ENCODE peak calls at places on chromosomes 1 and 21, in four cellular contexts. One of them, this sample, is unnamed.

GRCh38 chr1:15226626-15227286 is 20.3 kb upstream of the FHAD1 start:
- DNase-seq in NCI-H1436: no peak
- DNase-seq in GM10248: no peak
- DNase-seq in cardiac muscle cell: no peak
- DNase-seq in this sample: no peak

GRCh38 chr1:201461193-201461657 is 7.8 kb downstream of the PHLDA3 start:
- DNase-seq in NCI-H1436: no peak
- DNase-seq in GM10248: no peak
- DNase-seq in cardiac muscle cell: peak
- DNase-seq in this sample: no peak

GRCh38 chr1:112904831-112905227 is 51.2 kb downstream of the SLC16A1 start:
- DNase-seq in NCI-H1436: no peak
- DNase-seq in GM10248: no peak
- DNase-seq in cardiac muscle cell: no peak
- DNase-seq in this sample: no peak

GRCh38 chr1:61887076-61887867 is 145.0 kb downstream of the PATJ start:
- DNase-seq in NCI-H1436: peak
- DNase-seq in GM10248: no peak
- DNase-seq in cardiac muscle cell: peak
- DNase-seq in this sample: no peak

GRCh38 chr21:43880111-43880985 is 15.3 kb downstream of the AGPAT3 start:
- DNase-seq in NCI-H1436: no peak
- DNase-seq in GM10248: no peak
- DNase-seq in cardiac muscle cell: no peak
- DNase-seq in this sample: no peak

GRCh38 chr1:14682941-14683340 is 84.5 kb downstream of the KAZN start:
- DNase-seq in NCI-H1436: no peak
- DNase-seq in GM10248: no peak
- DNase-seq in cardiac muscle cell: no peak
- DNase-seq in this sample: no peak

GRCh38 chr1:227886503-227886961 is 61.2 kb downstream of the WNT9A start:
- DNase-seq in NCI-H1436: no peak
- DNase-seq in GM10248: no peak
- DNase-seq in cardiac muscle cell: no peak
- DNase-seq in this sample: no peak

GRCh38 chr21:15775981-15776380 is 46.2 kb downstream of the USP25 start:
- DNase-seq in NCI-H1436: no peak
- DNase-seq in GM10248: no peak
- DNase-seq in cardiac muscle cell: peak
- DNase-seq in this sample: no peak

GRCh38 chr21:45012661-45013270 is 61.6 kb upstream of the ADARB1 start:
- DNase-seq in NCI-H1436: no peak
- DNase-seq in GM10248: no peak
- DNase-seq in cardiac muscle cell: no peak
- DNase-seq in this sample: peak

GRCh38 chr1:231866392-231867331 is 240.1 kb downstream of the DISC1 start:
- DNase-seq in NCI-H1436: peak
- DNase-seq in GM10248: peak
- DNase-seq in cardiac muscle cell: peak
- DNase-seq in this sample: peak

GRCh38 chr21:14787312-14787711 is 241.2 kb upstream of the SAMSN1 start:
- DNase-seq in NCI-H1436: no peak
- DNase-seq in GM10248: no peak
- DNase-seq in cardiac muscle cell: no peak
- DNase-seq in this sample: no peak

GRCh38 chr1:226589008-226589733 is 40.6 kb downstream of the STUM start:
- DNase-seq in NCI-H1436: no peak
- DNase-seq in GM10248: no peak
- DNase-seq in cardiac muscle cell: peak
- DNase-seq in this sample: no peak

GRCh38 chr1:67053535-67053784 is 488 bp downstream of the SLC35D1 start:
- DNase-seq in NCI-H1436: no peak
- DNase-seq in GM10248: peak
- DNase-seq in cardiac muscle cell: peak
- DNase-seq in this sample: peak

GRCh38 chr1:156860639-156861423 is at the start of gene NTRK1:
- DNase-seq in NCI-H1436: peak
- DNase-seq in GM10248: peak
- DNase-seq in cardiac muscle cell: peak
- DNase-seq in this sample: no peak

GRCh38 chr1:168603501-168604107 is 27.2 kb downstream of the XCL1 start:
- DNase-seq in NCI-H1436: peak
- DNase-seq in GM10248: peak
- DNase-seq in cardiac muscle cell: peak
- DNase-seq in this sample: peak

GRCh38 chr1:107750364-107750959 is 214.5 kb downstream of the VAV3 start:
- DNase-seq in NCI-H1436: peak
- DNase-seq in GM10248: peak
- DNase-seq in cardiac muscle cell: peak
- DNase-seq in this sample: peak

GRCh38 chr1:195894411-195894810 is 713.8 kb downstream of the KCNT2 start:
- DNase-seq in NCI-H1436: no peak
- DNase-seq in GM10248: no peak
- DNase-seq in cardiac muscle cell: no peak
- DNase-seq in this sample: no peak

GRCh38 chr1:204940591-204940990 is 69.9 kb downstream of the NFASC start:
- DNase-seq in NCI-H1436: no peak
- DNase-seq in GM10248: no peak
- DNase-seq in cardiac muscle cell: no peak
- DNase-seq in this sample: no peak

GRCh38 chr1:204791453-204792366 is 79.0 kb upstream of the NFASC start:
- DNase-seq in NCI-H1436: peak
- DNase-seq in GM10248: peak
- DNase-seq in cardiac muscle cell: peak
- DNase-seq in this sample: peak

GRCh38 chr1:211908951-211909350 is 78.4 kb upstream of the LPGAT1 start:
- DNase-seq in NCI-H1436: no peak
- DNase-seq in GM10248: no peak
- DNase-seq in cardiac muscle cell: no peak
- DNase-seq in this sample: no peak

GRCh38 chr1:45880930-45881329 is 77.5 kb downstream of the MAST2 start:
- DNase-seq in NCI-H1436: no peak
- DNase-seq in GM10248: no peak
- DNase-seq in cardiac muscle cell: no peak
- DNase-seq in this sample: no peak

GRCh38 chr1:170676628-170677027 is 12.7 kb downstream of the PRRX1 start:
- DNase-seq in NCI-H1436: no peak
- DNase-seq in GM10248: no peak
- DNase-seq in cardiac muscle cell: peak
- DNase-seq in this sample: no peak

GRCh38 chr1:47444578-47445465 is 7.0 kb downstream of the FOXD2 start:
- DNase-seq in NCI-H1436: no peak
- DNase-seq in GM10248: no peak
- DNase-seq in cardiac muscle cell: peak
- DNase-seq in this sample: no peak

GRCh38 chr1:165683848-165684485 is 14.4 kb downstream of the ALDH9A1 start:
- DNase-seq in NCI-H1436: no peak
- DNase-seq in GM10248: no peak
- DNase-seq in cardiac muscle cell: no peak
- DNase-seq in this sample: no peak

GRCh38 chr1:155729031-155729898 is 40.4 kb downstream of the DAP3 start:
- DNase-seq in NCI-H1436: peak
- DNase-seq in GM10248: peak
- DNase-seq in cardiac muscle cell: peak
- DNase-seq in this sample: peak

GRCh38 chr21:42091899-42092508 is 20.9 kb downstream of the UMODL1 start:
- DNase-seq in NCI-H1436: no peak
- DNase-seq in GM10248: no peak
- DNase-seq in cardiac muscle cell: no peak
- DNase-seq in this sample: no peak

GRCh38 chr1:192983349-192983980 is 75.7 kb downstream of the UCHL5 start:
- DNase-seq in NCI-H1436: no peak
- DNase-seq in GM10248: peak
- DNase-seq in cardiac muscle cell: no peak
- DNase-seq in this sample: no peak

GRCh38 chr21:40351006-40351405 is 483.8 kb downstream of the PCP4 start:
- DNase-seq in NCI-H1436: no peak
- DNase-seq in GM10248: no peak
- DNase-seq in cardiac muscle cell: no peak
- DNase-seq in this sample: no peak

GRCh38 chr1:74468982-74469603 is 43.3 kb downstream of the LRRC53 start:
- DNase-seq in NCI-H1436: peak
- DNase-seq in GM10248: peak
- DNase-seq in cardiac muscle cell: peak
- DNase-seq in this sample: peak

GRCh38 chr1:179205284-179205683 is 24.2 kb downstream of the ABL2 start:
- DNase-seq in NCI-H1436: no peak
- DNase-seq in GM10248: no peak
- DNase-seq in cardiac muscle cell: no peak
- DNase-seq in this sample: no peak

GRCh38 chr1:145949219-145949618 is 8.6 kb downstream of the LIX1L start:
- DNase-seq in NCI-H1436: no peak
- DNase-seq in GM10248: no peak
- DNase-seq in cardiac muscle cell: no peak
- DNase-seq in this sample: no peak

GRCh38 chr1:26225033-26225831 is 8.8 kb upstream of the CEP85 start:
- DNase-seq in NCI-H1436: no peak
- DNase-seq in GM10248: no peak
- DNase-seq in cardiac muscle cell: peak
- DNase-seq in this sample: peak

GRCh38 chr1:217333939-217334338 is 297.0 kb downstream of the GPATCH2 start:
- DNase-seq in NCI-H1436: peak
- DNase-seq in GM10248: peak
- DNase-seq in cardiac muscle cell: peak
- DNase-seq in this sample: peak

GRCh38 chr1:103180660-103181059 is 72.3 kb upstream of the COL11A1 start:
- DNase-seq in NCI-H1436: no peak
- DNase-seq in GM10248: no peak
- DNase-seq in cardiac muscle cell: peak
- DNase-seq in this sample: no peak

GRCh38 chr1:37240897-37241296 is 206.6 kb upstream of the GRIK3 start:
- DNase-seq in NCI-H1436: peak
- DNase-seq in GM10248: no peak
- DNase-seq in cardiac muscle cell: no peak
- DNase-seq in this sample: no peak

GRCh38 chr1:224047538-224047937 is 66.4 kb upstream of the FBXO28 start:
- DNase-seq in NCI-H1436: no peak
- DNase-seq in GM10248: no peak
- DNase-seq in cardiac muscle cell: no peak
- DNase-seq in this sample: no peak

GRCh38 chr1:26516987-26517765 is 12.4 kb upstream of the RPS6KA1 start:
- DNase-seq in NCI-H1436: no peak
- DNase-seq in GM10248: no peak
- DNase-seq in cardiac muscle cell: no peak
- DNase-seq in this sample: no peak

GRCh38 chr1:231159963-231160761 is 1.7 kb upstream of the TRIM67 start:
- DNase-seq in NCI-H1436: no peak
- DNase-seq in GM10248: no peak
- DNase-seq in cardiac muscle cell: no peak
- DNase-seq in this sample: no peak

GRCh38 chr1:109767596-109768334 is 4.0 kb upstream of the EPS8L3 start:
- DNase-seq in NCI-H1436: no peak
- DNase-seq in GM10248: no peak
- DNase-seq in cardiac muscle cell: no peak
- DNase-seq in this sample: no peak